ENCODE peak calls at places on chromosomes 6 and 20, in eight cellular contexts. One of them, this sample, is unnamed.

GRCh38 chr20:19889011-19889953 is 127.9 kb upstream of the NAA20 start:
- DNase-seq in thoracic aorta: no peak
- DNase-seq in RWPE2: no peak
- DNase-seq in psoas muscle: peak; percentile 40
- DNase-seq in esophagus muscularis mucosa: no peak
- DNase-seq in esophagus squamous epithelium: no peak
- DNase-seq in aorta: peak; percentile 59
- DNase-seq in IMR-90: peak; percentile 76
- DNase-seq in this sample: peak; percentile 29

GRCh38 chr6:45791600-45792168 is 224.0 kb downstream of the CLIC5 start:
- DNase-seq in thoracic aorta: no peak
- DNase-seq in RWPE2: no peak
- DNase-seq in psoas muscle: no peak
- DNase-seq in esophagus muscularis mucosa: no peak
- DNase-seq in esophagus squamous epithelium: no peak
- DNase-seq in aorta: no peak
- DNase-seq in IMR-90: peak; percentile 52
- DNase-seq in this sample: no peak

GRCh38 chr6:101429291-101429690 is 35.8 kb downstream of the GRIK2 start:
- DNase-seq in thoracic aorta: no peak
- DNase-seq in RWPE2: no peak
- DNase-seq in psoas muscle: no peak
- DNase-seq in esophagus muscularis mucosa: no peak
- DNase-seq in esophagus squamous epithelium: no peak
- DNase-seq in aorta: no peak
- DNase-seq in IMR-90: peak; percentile 49
- DNase-seq in this sample: no peak

GRCh38 chr20:57921701-57922482 is 212.1 kb upstream of the PMEPA1 start:
- DNase-seq in thoracic aorta: no peak
- DNase-seq in RWPE2: no peak
- DNase-seq in psoas muscle: no peak
- DNase-seq in esophagus muscularis mucosa: no peak
- DNase-seq in esophagus squamous epithelium: no peak
- DNase-seq in aorta: no peak
- DNase-seq in IMR-90: no peak
- DNase-seq in this sample: no peak

GRCh38 chr6:27720607-27721580 is 191.3 kb downstream of the OR2B2 start:
- DNase-seq in thoracic aorta: no peak
- DNase-seq in RWPE2: no peak
- DNase-seq in psoas muscle: no peak
- DNase-seq in esophagus muscularis mucosa: no peak
- DNase-seq in esophagus squamous epithelium: no peak
- DNase-seq in aorta: no peak
- DNase-seq in IMR-90: peak; percentile 24
- DNase-seq in this sample: no peak

GRCh38 chr6:139027620-139028182 is 844 bp upstream of the ABRACL start:
- DNase-seq in thoracic aorta: no peak
- DNase-seq in RWPE2: no peak
- DNase-seq in psoas muscle: no peak
- DNase-seq in esophagus muscularis mucosa: no peak
- DNase-seq in esophagus squamous epithelium: no peak
- DNase-seq in aorta: no peak
- DNase-seq in IMR-90: peak; percentile 63
- DNase-seq in this sample: no peak

GRCh38 chr20:17875106-17875980 is 93.3 kb downstream of the SNX5 start:
- DNase-seq in thoracic aorta: no peak
- DNase-seq in RWPE2: no peak
- DNase-seq in psoas muscle: peak; percentile 79
- DNase-seq in esophagus muscularis mucosa: no peak
- DNase-seq in esophagus squamous epithelium: no peak
- DNase-seq in aorta: peak; percentile 85
- DNase-seq in IMR-90: peak; percentile 55
- DNase-seq in this sample: no peak

GRCh38 chr6:12013368-12013617 is 1.2 kb downstream of the HIVEP1 start:
- DNase-seq in thoracic aorta: no peak
- DNase-seq in RWPE2: no peak
- DNase-seq in psoas muscle: no peak
- DNase-seq in esophagus muscularis mucosa: no peak
- DNase-seq in esophagus squamous epithelium: no peak
- DNase-seq in aorta: no peak
- DNase-seq in IMR-90: no peak
- DNase-seq in this sample: no peak

GRCh38 chr6:38567436-38567835 is 72.3 kb downstream of the BTBD9 start:
- DNase-seq in thoracic aorta: no peak
- DNase-seq in RWPE2: peak; percentile 63
- DNase-seq in psoas muscle: peak; percentile 76
- DNase-seq in esophagus muscularis mucosa: peak; percentile 93
- DNase-seq in esophagus squamous epithelium: no peak
- DNase-seq in aorta: peak; percentile 75
- DNase-seq in IMR-90: peak; percentile 93
- DNase-seq in this sample: no peak

GRCh38 chr6:42938428-42938796 is 9.1 kb downstream of the CNPY3 start:
- DNase-seq in thoracic aorta: no peak
- DNase-seq in RWPE2: no peak
- DNase-seq in psoas muscle: no peak
- DNase-seq in esophagus muscularis mucosa: no peak
- DNase-seq in esophagus squamous epithelium: no peak
- DNase-seq in aorta: no peak
- DNase-seq in IMR-90: no peak
- DNase-seq in this sample: no peak

GRCh38 chr6:159066479-159066878 is 21.7 kb upstream of the TAGAP start:
- DNase-seq in thoracic aorta: no peak
- DNase-seq in RWPE2: no peak
- DNase-seq in psoas muscle: no peak
- DNase-seq in esophagus muscularis mucosa: no peak
- DNase-seq in esophagus squamous epithelium: no peak
- DNase-seq in aorta: no peak
- DNase-seq in IMR-90: no peak
- DNase-seq in this sample: no peak

GRCh38 chr6:156848123-156848522 is 70.9 kb downstream of the ARID1B start:
- DNase-seq in thoracic aorta: no peak
- DNase-seq in RWPE2: no peak
- DNase-seq in psoas muscle: no peak
- DNase-seq in esophagus muscularis mucosa: no peak
- DNase-seq in esophagus squamous epithelium: no peak
- DNase-seq in aorta: no peak
- DNase-seq in IMR-90: no peak
- DNase-seq in this sample: no peak

GRCh38 chr6:144330017-144330416 is 44.9 kb downstream of the UTRN start:
- DNase-seq in thoracic aorta: no peak
- DNase-seq in RWPE2: no peak
- DNase-seq in psoas muscle: no peak
- DNase-seq in esophagus muscularis mucosa: peak; percentile 47
- DNase-seq in esophagus squamous epithelium: no peak
- DNase-seq in aorta: no peak
- DNase-seq in IMR-90: no peak
- DNase-seq in this sample: no peak

GRCh38 chr6:144330588-144330987 is 45.5 kb downstream of the UTRN start:
- DNase-seq in thoracic aorta: no peak
- DNase-seq in RWPE2: no peak
- DNase-seq in psoas muscle: no peak
- DNase-seq in esophagus muscularis mucosa: peak; percentile 80
- DNase-seq in esophagus squamous epithelium: no peak
- DNase-seq in aorta: no peak
- DNase-seq in IMR-90: no peak
- DNase-seq in this sample: no peak

GRCh38 chr6:144334150-144334708 is 49.1 kb downstream of the UTRN start:
- DNase-seq in thoracic aorta: no peak
- DNase-seq in RWPE2: no peak
- DNase-seq in psoas muscle: peak; percentile 52
- DNase-seq in esophagus muscularis mucosa: peak; percentile 91
- DNase-seq in esophagus squamous epithelium: no peak
- DNase-seq in aorta: no peak
- DNase-seq in IMR-90: no peak
- DNase-seq in this sample: no peak

GRCh38 chr6:144331610-144332009 is 46.5 kb downstream of the UTRN start:
- DNase-seq in thoracic aorta: no peak
- DNase-seq in RWPE2: no peak
- DNase-seq in psoas muscle: no peak
- DNase-seq in esophagus muscularis mucosa: peak; percentile 62
- DNase-seq in esophagus squamous epithelium: no peak
- DNase-seq in aorta: no peak
- DNase-seq in IMR-90: peak; percentile 93
- DNase-seq in this sample: no peak

GRCh38 chr6:144332177-144332576 is 47.0 kb downstream of the UTRN start:
- DNase-seq in thoracic aorta: no peak
- DNase-seq in RWPE2: no peak
- DNase-seq in psoas muscle: no peak
- DNase-seq in esophagus muscularis mucosa: no peak
- DNase-seq in esophagus squamous epithelium: no peak
- DNase-seq in aorta: no peak
- DNase-seq in IMR-90: no peak
- DNase-seq in this sample: no peak
- H3K4me3 ChIP-seq in thoracic aorta: no peak overlapping the region
- H3K4me3 ChIP-seq in RWPE2: no peak overlapping the region
- H3K4me3 ChIP-seq in psoas muscle: no peak overlapping the region
- H3K4me3 ChIP-seq in esophagus muscularis mucosa: no peak overlapping the region
- H3K4me3 ChIP-seq in esophagus squamous epithelium: peak overlapping the region; percentile 51
- H3K4me3 ChIP-seq in aorta: no peak overlapping the region
- H3K4me3 ChIP-seq in IMR-90: no peak overlapping the region
- H3K4me3 ChIP-seq in this sample: no peak overlapping the region

GRCh38 chr20:46501337-46501942 is 11.9 kb downstream of the ZNF334 start:
- DNase-seq in thoracic aorta: no peak
- DNase-seq in RWPE2: no peak
- DNase-seq in psoas muscle: no peak
- DNase-seq in esophagus muscularis mucosa: no peak
- DNase-seq in esophagus squamous epithelium: no peak
- DNase-seq in aorta: no peak
- DNase-seq in IMR-90: no peak
- DNase-seq in this sample: no peak

GRCh38 chr20:46505501-46505900 is 7.9 kb downstream of the ZNF334 start:
- DNase-seq in thoracic aorta: no peak
- DNase-seq in RWPE2: no peak
- DNase-seq in psoas muscle: no peak
- DNase-seq in esophagus muscularis mucosa: no peak
- DNase-seq in esophagus squamous epithelium: no peak
- DNase-seq in aorta: no peak
- DNase-seq in IMR-90: no peak
- DNase-seq in this sample: no peak

GRCh38 chr20:46507760-46508407 is 5.5 kb downstream of the ZNF334 start:
- DNase-seq in thoracic aorta: no peak
- DNase-seq in RWPE2: no peak
- DNase-seq in psoas muscle: no peak
- DNase-seq in esophagus muscularis mucosa: no peak
- DNase-seq in esophagus squamous epithelium: no peak
- DNase-seq in aorta: no peak
- DNase-seq in IMR-90: no peak
- DNase-seq in this sample: no peak

GRCh38 chr20:46501961-46502360 is 11.4 kb downstream of the ZNF334 start:
- DNase-seq in thoracic aorta: no peak
- DNase-seq in RWPE2: no peak
- DNase-seq in psoas muscle: no peak
- DNase-seq in esophagus muscularis mucosa: no peak
- DNase-seq in esophagus squamous epithelium: no peak
- DNase-seq in aorta: no peak
- DNase-seq in IMR-90: no peak
- DNase-seq in this sample: no peak
- H3K9me3 ChIP-seq in thoracic aorta: peaks cover 23% of the 10 kb centered on the region
- H3K9me3 ChIP-seq in RWPE2: peaks cover 47% of the 10 kb centered on the region
- H3K9me3 ChIP-seq in psoas muscle: peaks cover 24% of the 10 kb centered on the region
- H3K9me3 ChIP-seq in esophagus muscularis mucosa: peaks cover 38% of the 10 kb centered on the region
- H3K9me3 ChIP-seq in esophagus squamous epithelium: peaks cover 32% of the 10 kb centered on the region
- H3K9me3 ChIP-seq in aorta: peaks cover 9% of the 10 kb centered on the region
- H3K9me3 ChIP-seq in IMR-90: peaks cover 27% of the 10 kb centered on the region
- H3K9me3 ChIP-seq in this sample: peaks cover 30% of the 10 kb centered on the region

DNA sequence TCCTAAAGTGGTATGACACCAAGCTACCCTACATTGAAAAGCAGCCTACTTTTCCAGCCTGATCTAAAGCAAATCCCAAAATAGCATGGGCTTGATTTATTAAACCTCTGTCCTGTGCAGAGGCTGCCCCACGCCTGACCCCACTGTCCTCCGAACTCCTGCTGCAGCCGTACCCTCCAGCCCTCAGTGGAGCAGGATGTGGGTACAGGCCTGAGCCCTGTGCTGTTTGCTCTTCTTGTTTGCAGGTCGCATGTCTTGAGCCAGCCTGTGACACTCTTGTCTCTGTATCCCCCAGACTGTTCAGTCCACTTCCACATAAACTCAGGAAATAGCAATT is 61.2 kb downstream of the RPP40 start:
- DNase-seq in thoracic aorta: no peak
- DNase-seq in RWPE2: no peak
- DNase-seq in psoas muscle: no peak
- DNase-seq in esophagus muscularis mucosa: no peak
- DNase-seq in esophagus squamous epithelium: no peak
- DNase-seq in aorta: no peak
- DNase-seq in IMR-90: no peak
- DNase-seq in this sample: no peak
- H3K4me3 ChIP-seq in thoracic aorta: no peak overlapping the region
- H3K4me3 ChIP-seq in RWPE2: no peak overlapping the region
- H3K4me3 ChIP-seq in psoas muscle: no peak overlapping the region
- H3K4me3 ChIP-seq in esophagus muscularis mucosa: no peak overlapping the region
- H3K4me3 ChIP-seq in esophagus squamous epithelium: no peak overlapping the region
- H3K4me3 ChIP-seq in aorta: no peak overlapping the region
- H3K4me3 ChIP-seq in IMR-90: no peak overlapping the region
- H3K4me3 ChIP-seq in this sample: no peak overlapping the region

DNA sequence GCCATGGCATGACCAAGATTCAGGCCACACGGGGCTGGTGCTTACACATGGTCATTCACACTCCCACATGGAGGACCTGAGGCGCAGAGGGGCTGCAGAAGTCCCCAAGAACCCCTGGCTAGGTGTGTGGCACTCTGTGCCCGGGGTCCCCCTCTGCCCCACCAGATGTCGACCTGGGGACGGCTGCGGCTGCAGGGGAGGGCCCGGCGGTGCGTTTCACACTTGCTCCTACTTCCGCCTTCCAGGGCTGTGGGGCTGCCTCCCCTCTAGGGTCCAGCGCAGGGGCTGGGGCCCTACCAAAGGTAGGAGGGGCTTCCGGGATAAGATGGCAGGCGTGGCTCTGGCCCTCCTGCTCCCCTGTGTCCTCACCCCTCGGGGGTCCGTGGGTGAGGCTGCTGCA is 81.1 kb upstream of the SLCO4A1 start:
- DNase-seq in thoracic aorta: no peak
- DNase-seq in RWPE2: no peak
- DNase-seq in psoas muscle: no peak
- DNase-seq in esophagus muscularis mucosa: no peak
- DNase-seq in esophagus squamous epithelium: no peak
- DNase-seq in aorta: no peak
- DNase-seq in IMR-90: no peak
- DNase-seq in this sample: no peak
- H3K9me3 ChIP-seq in thoracic aorta: no peaks in the 10 kb centered on the region
- H3K9me3 ChIP-seq in RWPE2: no peaks in the 10 kb centered on the region
- H3K9me3 ChIP-seq in psoas muscle: no peaks in the 10 kb centered on the region
- H3K9me3 ChIP-seq in esophagus muscularis mucosa: no peaks in the 10 kb centered on the region
- H3K9me3 ChIP-seq in esophagus squamous epithelium: no peaks in the 10 kb centered on the region
- H3K9me3 ChIP-seq in aorta: no peaks in the 10 kb centered on the region
- H3K9me3 ChIP-seq in IMR-90: no peaks in the 10 kb centered on the region
- H3K9me3 ChIP-seq in this sample: no peaks in the 10 kb centered on the region

GRCh38 chr6:28979679-28980078 is 25.4 kb downstream of the ZNF311 start:
- DNase-seq in thoracic aorta: no peak
- DNase-seq in RWPE2: no peak
- DNase-seq in psoas muscle: no peak
- DNase-seq in esophagus muscularis mucosa: no peak
- DNase-seq in esophagus squamous epithelium: no peak
- DNase-seq in aorta: no peak
- DNase-seq in IMR-90: no peak
- DNase-seq in this sample: no peak
- H3K4me3 ChIP-seq in thoracic aorta: no peak overlapping the region
- H3K4me3 ChIP-seq in RWPE2: no peak overlapping the region
- H3K4me3 ChIP-seq in psoas muscle: no peak overlapping the region
- H3K4me3 ChIP-seq in esophagus muscularis mucosa: no peak overlapping the region
- H3K4me3 ChIP-seq in esophagus squamous epithelium: no peak overlapping the region
- H3K4me3 ChIP-seq in aorta: no peak overlapping the region
- H3K4me3 ChIP-seq in IMR-90: no peak overlapping the region
- H3K4me3 ChIP-seq in this sample: no peak overlapping the region

This sample was measured in WERI-Rb-1.